ENCODE peak calls at places on chromosomes 16 and 17, in four cellular contexts. One of them, this sample, is unnamed.

GRCh38 chr16:20084624-20085226 is 11.0 kb upstream of the GPR139 start:
- DNase-seq in endothelial cell: no peak
- DNase-seq in sciatic nerve: no peak
- DNase-seq in esophagus squamous epithelium: no peak
- DNase-seq in this sample: no peak

GRCh38 chr17:67528751-67529436 is 151.8 kb downstream of the PITPNC1 start:
- DNase-seq in sciatic nerve: peak
- DNase-seq in esophagus squamous epithelium: no peak
- DNase-seq in endothelial cell: peak
- DNase-seq in this sample: no peak

GRCh38 chr16:24471616-24472015 is 67.8 kb upstream of the RBBP6 start:
- DNase-seq in sciatic nerve: no peak
- DNase-seq in endothelial cell: no peak
- DNase-seq in esophagus squamous epithelium: no peak
- DNase-seq in this sample: no peak

GRCh38 chr16:49739381-49739780 is 116.5 kb downstream of the ZNF423 start:
- DNase-seq in esophagus squamous epithelium: no peak
- DNase-seq in endothelial cell: peak
- DNase-seq in sciatic nerve: no peak
- DNase-seq in this sample: no peak

GRCh38 chr16:68752602-68753001 is 15.5 kb downstream of the CDH1 start:
- DNase-seq in endothelial cell: no peak
- DNase-seq in esophagus squamous epithelium: no peak
- DNase-seq in sciatic nerve: no peak
- DNase-seq in this sample: no peak

GRCh38 chr17:48011405-48012150 is 26.0 kb downstream of the COPZ2 start:
- DNase-seq in sciatic nerve: no peak
- DNase-seq in esophagus squamous epithelium: no peak
- DNase-seq in endothelial cell: no peak
- DNase-seq in this sample: no peak

GRCh38 chr16:7456221-7456620 is 123.6 kb downstream of the RBFOX1 start:
- DNase-seq in esophagus squamous epithelium: no peak
- DNase-seq in endothelial cell: no peak
- DNase-seq in sciatic nerve: no peak
- DNase-seq in this sample: no peak

GRCh38 chr16:69236319-69236718 is 49.4 kb downstream of the SNTB2 start:
- DNase-seq in endothelial cell: no peak
- DNase-seq in sciatic nerve: no peak
- DNase-seq in esophagus squamous epithelium: no peak
- DNase-seq in this sample: no peak

GRCh38 chr16:55703003-55704001 is 47.5 kb downstream of the SLC6A2 start:
- DNase-seq in sciatic nerve: no peak
- DNase-seq in endothelial cell: peak
- DNase-seq in esophagus squamous epithelium: no peak
- DNase-seq in this sample: peak

GRCh38 chr17:56000411-56000810 is 152.9 kb upstream of the ANKFN1 start:
- DNase-seq in sciatic nerve: no peak
- DNase-seq in endothelial cell: no peak
- DNase-seq in esophagus squamous epithelium: no peak
- DNase-seq in this sample: no peak

GRCh38 chr17:72852267-72852945 is 240.1 kb downstream of the SLC39A11 start:
- DNase-seq in sciatic nerve: no peak
- DNase-seq in esophagus squamous epithelium: no peak
- DNase-seq in endothelial cell: no peak
- DNase-seq in this sample: no peak

GRCh38 chr16:31471875-31472558 is at the start of gene TGFB1I1:
- DNase-seq in esophagus squamous epithelium: no peak
- DNase-seq in endothelial cell: no peak
- DNase-seq in sciatic nerve: peak
- DNase-seq in this sample: no peak

GRCh38 chr17:19010729-19011505 is 6.4 kb upstream of the FAM83G start:
- DNase-seq in sciatic nerve: no peak
- DNase-seq in endothelial cell: no peak
- DNase-seq in esophagus squamous epithelium: no peak
- DNase-seq in this sample: no peak

GRCh38 chr17:78644971-78645370 is 67.8 kb upstream of the DNAH17 start:
- DNase-seq in esophagus squamous epithelium: no peak
- DNase-seq in sciatic nerve: peak
- DNase-seq in endothelial cell: no peak
- DNase-seq in this sample: no peak

GRCh38 chr17:83182620-83183063 is 103.2 kb downstream of the METRNL start:
- DNase-seq in endothelial cell: no peak
- DNase-seq in esophagus squamous epithelium: no peak
- DNase-seq in sciatic nerve: peak
- DNase-seq in this sample: no peak

GRCh38 chr16:58393138-58393504 is 850 bp downstream of the GINS3 start:
- DNase-seq in endothelial cell: no peak
- DNase-seq in sciatic nerve: no peak
- DNase-seq in esophagus squamous epithelium: no peak
- DNase-seq in this sample: no peak

GRCh38 chr17:65918450-65918849 is 273.5 kb downstream of the CEP112 start:
- DNase-seq in endothelial cell: no peak
- DNase-seq in esophagus squamous epithelium: no peak
- DNase-seq in sciatic nerve: no peak
- DNase-seq in this sample: no peak

GRCh38 chr16:89375686-89376085 is 114.7 kb downstream of the ANKRD11 start:
- DNase-seq in endothelial cell: no peak
- DNase-seq in esophagus squamous epithelium: no peak
- DNase-seq in sciatic nerve: no peak
- DNase-seq in this sample: no peak

GRCh38 chr17:73786286-73786743 is 142.1 kb upstream of the SDK2 start:
- DNase-seq in esophagus squamous epithelium: no peak
- DNase-seq in sciatic nerve: no peak
- DNase-seq in endothelial cell: no peak
- DNase-seq in this sample: no peak

GRCh38 chr17:69711504-69711903 is 297.0 kb downstream of the MAP2K6 start:
- DNase-seq in sciatic nerve: no peak
- DNase-seq in esophagus squamous epithelium: no peak
- DNase-seq in endothelial cell: no peak
- DNase-seq in this sample: no peak

GRCh38 chr17:8287651-8288335 is 677 bp upstream of the RANGRF start:
- DNase-seq in esophagus squamous epithelium: no peak
- DNase-seq in sciatic nerve: no peak
- DNase-seq in endothelial cell: no peak
- DNase-seq in this sample: no peak

This sample was measured in SK-N-MC.